ENCODE peak calls at places on chromosome 11, in six cellular contexts. Y is KBM-7, W is H54, N is RWPE1, T is HFFc6, G is nucleus accumbens. F is an unnamed sample.

GRCh38 chr11:2166091-2166851 is 5.3 kb upstream of the INS start:
- DNase-seq in Y (peak), W (no peak), N (no peak), T (no peak), G (no peak), F (no peak)

GRCh38 chr11:93784935-93785360 is 866 bp downstream of the MED17 start:
- DNase-seq in Y (no peak), W (no peak), N (peak), T (no peak), G (no peak), F (no peak)

GRCh38 chr11:15926071-15926470 is 430.3 kb downstream of the SOX6 start:
- DNase-seq in Y (no peak), W (no peak), N (no peak), T (no peak), G (no peak), F (no peak)

GRCh38 chr11:12724301-12725046 is 50.3 kb downstream of the TEAD1 start:
- DNase-seq in Y (peak), W (peak), N (peak), T (peak), G (no peak), F (peak)

GRCh38 chr11:111229604-111230003 is 15.9 kb upstream of the POU2AF2 start:
- DNase-seq in Y (peak), W (no peak), N (no peak), T (no peak), G (no peak), F (no peak)

GRCh38 chr11:121464352-121464946 is 11.7 kb upstream of the SORL1-AS1 start:
- DNase-seq in Y (peak), W (peak), N (peak), T (peak), G (no peak), F (peak)

GRCh38 chr11:110148775-110149744 is 55.9 kb downstream of the ZC3H12C start:
- DNase-seq in Y (peak), W (peak), N (peak), T (peak), G (no peak), F (no peak)

GRCh38 chr11:34667810-34668582 is 47.1 kb downstream of the EHF start:
- DNase-seq in Y (no peak), W (no peak), N (no peak), T (no peak), G (no peak), F (no peak)

GRCh38 chr11:15650105-15650938 is 535.6 kb downstream of the INSC start:
- DNase-seq in Y (peak), W (peak), N (peak), T (peak), G (peak), F (peak)

GRCh38 chr11:59172345-59173079 is 580 bp downstream of the DTX4 start:
- DNase-seq in Y (peak), W (no peak), N (no peak), T (no peak), G (no peak), F (no peak)

GRCh38 chr11:78299000-78299712 is 110.4 kb downstream of the USP35 start:
- DNase-seq in Y (no peak), W (no peak), N (no peak), T (no peak), G (no peak), F (no peak)

GRCh38 chr11:86632499-86633269 is 39.7 kb downstream of the ME3 start:
- DNase-seq in Y (peak), W (peak), N (peak), T (peak), G (no peak), F (no peak)

GRCh38 chr11:47000033-47000432 is 63.5 kb downstream of the CSTPP1 start:
- DNase-seq in Y (no peak), W (no peak), N (no peak), T (no peak), G (no peak), F (no peak)

GRCh38 chr11:35171226-35171625 is 32.3 kb downstream of the CD44 start:
- DNase-seq in Y (no peak), W (no peak), N (no peak), T (no peak), G (no peak), F (no peak)

GRCh38 chr11:15073361-15074205 is at the start of gene CALCB:
- DNase-seq in Y (no peak), W (no peak), N (peak), T (no peak), G (no peak), F (no peak)

F was measured in mesothelial cell of epicardium.